ENCODE peak calls at places on chromosomes 6 and 20, in eight cellular contexts. N, J, X, R, V, O, E and Y are unnamed samples.

GRCh38 chr6:82144852-82145332 is 102.7 kb downstream of the IBTK start:
- DNase-seq in N (peak), J (peak), X (peak), R (no peak), V (peak), O (peak), E (no peak), Y (no peak)

GRCh38 chr6:6414946-6415345 is 94.5 kb upstream of the F13A1 start:
- DNase-seq in N (no peak), J (no peak), X (no peak), R (no peak), V (no peak), O (no peak), E (no peak), Y (no peak)

GRCh38 chr6:410555-411395 is 19.2 kb downstream of the IRF4 start:
- DNase-seq in N (no peak), J (no peak), X (no peak), R (no peak), V (no peak), O (no peak), E (no peak), Y (no peak)

GRCh38 chr6:100353276-100354015 is 111.3 kb downstream of the SIM1 start:
- DNase-seq in N (no peak), J (no peak), X (peak), R (no peak), V (no peak), O (no peak), E (no peak), Y (no peak)

GRCh38 chr6:766625-767024 is 73.7 kb upstream of the EXOC2 start:
- DNase-seq in N (no peak), J (no peak), X (no peak), R (no peak), V (no peak), O (no peak), E (no peak), Y (no peak)

GRCh38 chr6:14732845-14733757 is 512.8 kb upstream of the JARID2 start:
- DNase-seq in N (peak), J (no peak), X (peak), R (no peak), V (peak), O (no peak), E (no peak), Y (peak)

GRCh38 chr20:62924567-62925419 is 1.5 kb downstream of the DIDO1 start:
- DNase-seq in N (peak), J (no peak), X (peak), R (no peak), V (peak), O (no peak), E (no peak), Y (peak)

GRCh38 chr6:16322666-16323312 is 84.4 kb downstream of the GMPR start:
- DNase-seq in N (no peak), J (peak), X (peak), R (no peak), V (peak), O (no peak), E (peak), Y (peak)

GRCh38 chr20:5881714-5882113 is 68.6 kb downstream of the TRMT6 start:
- DNase-seq in N (no peak), J (no peak), X (no peak), R (no peak), V (no peak), O (no peak), E (no peak), Y (no peak)

GRCh38 chr20:24786646-24787045 is 162.4 kb upstream of the CST7 start:
- DNase-seq in N (no peak), J (no peak), X (no peak), R (no peak), V (no peak), O (no peak), E (no peak), Y (no peak)

GRCh38 chr20:1274485-1275313 is 8.6 kb downstream of the SNPH start:
- DNase-seq in N (no peak), J (no peak), X (no peak), R (no peak), V (no peak), O (no peak), E (no peak), Y (peak)

GRCh38 chr6:137590684-137591083 is 96.5 kb upstream of the OLIG3 start:
- DNase-seq in N (no peak), J (no peak), X (no peak), R (no peak), V (no peak), O (no peak), E (no peak), Y (no peak)

GRCh38 chr6:29737707-29738630 is 14.7 kb downstream of the HLA-F start:
- DNase-seq in N (peak), J (peak), X (peak), R (peak), V (peak), O (peak), E (no peak), Y (peak)

GRCh38 chr20:14488756-14489479 is 151.5 kb upstream of the FLRT3 start:
- DNase-seq in N (no peak), J (no peak), X (no peak), R (no peak), V (no peak), O (no peak), E (no peak), Y (no peak)

GRCh38 chr6:137542713-137543112 is 48.5 kb upstream of the OLIG3 start:
- DNase-seq in N (no peak), J (no peak), X (no peak), R (no peak), V (no peak), O (no peak), E (no peak), Y (no peak)

GRCh38 chr20:17972121-17972520 is 3.3 kb downstream of the MGME1 start:
- DNase-seq in N (no peak), J (no peak), X (peak), R (no peak), V (peak), O (no peak), E (no peak), Y (no peak)

GRCh38 chr20:41889871-41890224 is 271.7 kb upstream of the CHD6 start:
- DNase-seq in N (no peak), J (no peak), X (no peak), R (no peak), V (peak), O (no peak), E (no peak), Y (no peak)

GRCh38 chr6:89139509-89140346 is 6.1 kb upstream of the PM20D2 start:
- DNase-seq in N (peak), J (no peak), X (no peak), R (no peak), V (no peak), O (no peak), E (no peak), Y (no peak)

GRCh38 chr20:17721802-17722486 is 22.2 kb downstream of the BANF2 start:
- DNase-seq in N (peak), J (no peak), X (peak), R (no peak), V (peak), O (no peak), E (no peak), Y (no peak)

GRCh38 chr6:157822221-157823000 is 635 bp upstream of the SNX9 start:
- DNase-seq in N (no peak), J (peak), X (peak), R (no peak), V (no peak), O (no peak), E (no peak), Y (no peak)

GRCh38 chr20:8232332-8232731 is 100.3 kb downstream of the PLCB1 start:
- DNase-seq in N (no peak), J (no peak), X (no peak), R (no peak), V (no peak), O (no peak), E (no peak), Y (no peak)

GRCh38 chr20:32332614-32333013 is 25.5 kb upstream of the ASXL1 start:
- DNase-seq in N (no peak), J (no peak), X (peak), R (no peak), V (no peak), O (no peak), E (no peak), Y (no peak)

GRCh38 chr20:20184149-20184548 is 131.8 kb downstream of the CFAP61 start:
- DNase-seq in N (no peak), J (no peak), X (no peak), R (no peak), V (peak), O (peak), E (no peak), Y (peak)

GRCh38 chr6:95404777-95405176 is 172.6 kb upstream of the MANEA start:
- DNase-seq in N (no peak), J (no peak), X (no peak), R (no peak), V (no peak), O (no peak), E (no peak), Y (no peak)

GRCh38 chr20:47664068-47664437 is 121.2 kb downstream of the SULF2 start:
- DNase-seq in N (no peak), J (no peak), X (no peak), R (no peak), V (no peak), O (no peak), E (no peak), Y (no peak)